ENCODE peak calls at places on chromosomes 7 and 10, in seven cellular contexts. One of them, this sample, is unnamed.
A peak's percentile ranks its signal among the peaks of the same experiment; 100 is the strongest.

GRCh38 chr7:139916717-139917395 is 87.8 kb downstream of the TBXAS1 start:
- DNase-seq in K562: no peak
- DNase-seq in SK-N-SH: no peak
- DNase-seq in H1: no peak
- DNase-seq in HepG2: no peak
- DNase-seq in HCT116: no peak
- DNase-seq in GM12878: peak; percentile 82
- DNase-seq in this sample: no peak

GRCh38 chr10:2986341-2986933 is 80.9 kb upstream of the PFKP start:
- DNase-seq in SK-N-SH: no peak
- DNase-seq in HepG2: no peak
- DNase-seq in HCT116: no peak
- DNase-seq in K562: no peak
- DNase-seq in GM12878: no peak
- DNase-seq in H1: no peak
- DNase-seq in this sample: no peak

GRCh38 chr7:83643754-83644153 is 5.2 kb downstream of the SEMA3E start:
- DNase-seq in HCT116: no peak
- DNase-seq in GM12878: no peak
- DNase-seq in H1: no peak
- DNase-seq in HepG2: no peak
- DNase-seq in K562: no peak
- DNase-seq in SK-N-SH: no peak
- DNase-seq in this sample: no peak

GRCh38 chr10:117980216-117980615 is 66.5 kb downstream of the RAB11FIP2 start:
- DNase-seq in K562: no peak
- DNase-seq in HepG2: no peak
- DNase-seq in SK-N-SH: no peak
- DNase-seq in HCT116: no peak
- DNase-seq in H1: no peak
- DNase-seq in GM12878: no peak
- DNase-seq in this sample: peak; percentile 59

GRCh38 chr10:480928-481551 is 208.4 kb downstream of the DIP2C start:
- DNase-seq in H1: peak; percentile 27
- DNase-seq in SK-N-SH: peak; percentile 83
- DNase-seq in HepG2: no peak
- DNase-seq in HCT116: no peak
- DNase-seq in K562: no peak
- DNase-seq in GM12878: no peak
- DNase-seq in this sample: no peak

GRCh38 chr10:11673346-11674330 is 62.2 kb upstream of the USP6NL start:
- DNase-seq in SK-N-SH: no peak
- DNase-seq in HCT116: no peak
- DNase-seq in GM12878: no peak
- DNase-seq in HepG2: no peak
- DNase-seq in K562: no peak
- DNase-seq in H1: no peak
- DNase-seq in this sample: no peak

GRCh38 chr7:2018786-2019692 is 213.7 kb downstream of the MAD1L1 start:
- DNase-seq in GM12878: no peak
- DNase-seq in K562: peak; percentile 79
- DNase-seq in SK-N-SH: peak; percentile 43
- DNase-seq in HCT116: no peak
- DNase-seq in H1: no peak
- DNase-seq in HepG2: no peak
- DNase-seq in this sample: no peak

GRCh38 chr10:6314620-6315205 is 112.0 kb downstream of the PFKFB3 start:
- DNase-seq in K562: no peak
- DNase-seq in H1: no peak
- DNase-seq in HepG2: no peak
- DNase-seq in HCT116: no peak
- DNase-seq in SK-N-SH: no peak
- DNase-seq in GM12878: no peak
- DNase-seq in this sample: no peak

GRCh38 chr7:90430614-90431445 is 27.6 kb downstream of the CLDN12 start:
- DNase-seq in SK-N-SH: no peak
- DNase-seq in GM12878: no peak
- DNase-seq in H1: no peak
- DNase-seq in HCT116: no peak
- DNase-seq in K562: no peak
- DNase-seq in HepG2: no peak
- DNase-seq in this sample: no peak

GRCh38 chr10:33414841-33415240 is 80.4 kb upstream of the NRP1 start:
- DNase-seq in GM12878: no peak
- DNase-seq in HCT116: no peak
- DNase-seq in K562: no peak
- DNase-seq in HepG2: no peak
- DNase-seq in SK-N-SH: no peak
- DNase-seq in H1: no peak
- DNase-seq in this sample: no peak

GRCh38 chr7:153543232-153543631 is 509.0 kb upstream of the DPP6 start:
- DNase-seq in K562: no peak
- DNase-seq in GM12878: no peak
- DNase-seq in HepG2: no peak
- DNase-seq in H1: no peak
- DNase-seq in SK-N-SH: no peak
- DNase-seq in HCT116: no peak
- DNase-seq in this sample: no peak

GRCh38 chr10:24381235-24382010 is 172.5 kb downstream of the KIAA1217 start:
- DNase-seq in SK-N-SH: no peak
- DNase-seq in HepG2: no peak
- DNase-seq in HCT116: no peak
- DNase-seq in GM12878: no peak
- DNase-seq in K562: no peak
- DNase-seq in H1: no peak
- DNase-seq in this sample: no peak

GRCh38 chr7:105691692-105692564 is 110.6 kb upstream of the EFCAB10 start:
- DNase-seq in GM12878: no peak
- DNase-seq in HepG2: no peak
- DNase-seq in HCT116: no peak
- DNase-seq in H1: no peak
- DNase-seq in K562: no peak
- DNase-seq in SK-N-SH: no peak
- DNase-seq in this sample: no peak

GRCh38 chr7:5086256-5086655 is 40.6 kb downstream of the RBAK start:
- DNase-seq in K562: no peak
- DNase-seq in HepG2: no peak
- DNase-seq in HCT116: no peak
- DNase-seq in H1: no peak
- DNase-seq in GM12878: no peak
- DNase-seq in SK-N-SH: no peak
- DNase-seq in this sample: no peak

GRCh38 chr10:24912214-24912613 is 40.2 kb downstream of the PRTFDC1 start:
- DNase-seq in HepG2: no peak
- DNase-seq in GM12878: no peak
- DNase-seq in SK-N-SH: no peak
- DNase-seq in H1: no peak
- DNase-seq in K562: no peak
- DNase-seq in HCT116: no peak
- DNase-seq in this sample: no peak

GRCh38 chr10:45319702-45320101 is 4.3 kb upstream of the OR13A1 start:
- DNase-seq in GM12878: no peak
- DNase-seq in SK-N-SH: no peak
- DNase-seq in H1: no peak
- DNase-seq in K562: no peak
- DNase-seq in HepG2: no peak
- DNase-seq in HCT116: no peak
- DNase-seq in this sample: no peak
- TF ChIP-seq SIN3A in GM12878: no peak
- TF ChIP-seq SIN3A in SK-N-SH: no peak
- TF ChIP-seq SIN3A in H1: no peak
- TF ChIP-seq SIN3A in K562: no peak
- TF ChIP-seq SIN3A in HepG2: no peak
- TF ChIP-seq SIN3A in HCT116: no peak
- TF ChIP-seq SIN3A in this sample: no peak

GRCh38 chr10:71143170-71143569 is 69.2 kb upstream of the UNC5B start:
- DNase-seq in GM12878: no peak
- DNase-seq in HepG2: no peak
- DNase-seq in K562: no peak
- DNase-seq in SK-N-SH: no peak
- DNase-seq in H1: no peak
- DNase-seq in HCT116: no peak
- DNase-seq in this sample: no peak
- TF ChIP-seq SIN3A in GM12878: no peak
- TF ChIP-seq SIN3A in HepG2: no peak
- TF ChIP-seq SIN3A in K562: no peak
- TF ChIP-seq SIN3A in SK-N-SH: no peak
- TF ChIP-seq SIN3A in H1: no peak
- TF ChIP-seq SIN3A in HCT116: no peak
- TF ChIP-seq SIN3A in this sample: no peak

GRCh38 chr10:131961047-131961776 is 20.5 kb downstream of the BNIP3 start:
- DNase-seq in HCT116: no peak
- DNase-seq in SK-N-SH: peak; percentile 54
- DNase-seq in GM12878: no peak
- DNase-seq in H1: no peak
- DNase-seq in K562: no peak
- DNase-seq in HepG2: no peak
- DNase-seq in this sample: no peak

GRCh38 chr10:131963350-131963749 is 18.4 kb downstream of the BNIP3 start:
- DNase-seq in SK-N-SH: no peak
- DNase-seq in H1: no peak
- DNase-seq in K562: no peak
- DNase-seq in GM12878: no peak
- DNase-seq in HCT116: no peak
- DNase-seq in HepG2: no peak
- DNase-seq in this sample: no peak

GRCh38 chr10:131963811-131964210 is 17.9 kb downstream of the BNIP3 start:
- DNase-seq in SK-N-SH: no peak
- DNase-seq in GM12878: no peak
- DNase-seq in K562: no peak
- DNase-seq in H1: no peak
- DNase-seq in HepG2: no peak
- DNase-seq in HCT116: no peak
- DNase-seq in this sample: no peak

GRCh38 chr10:131960631-131961046 is 21.1 kb downstream of the BNIP3 start:
- DNase-seq in HCT116: no peak
- DNase-seq in HepG2: no peak
- DNase-seq in K562: no peak
- DNase-seq in SK-N-SH: no peak
- DNase-seq in H1: no peak
- DNase-seq in GM12878: no peak
- DNase-seq in this sample: no peak

DNA sequence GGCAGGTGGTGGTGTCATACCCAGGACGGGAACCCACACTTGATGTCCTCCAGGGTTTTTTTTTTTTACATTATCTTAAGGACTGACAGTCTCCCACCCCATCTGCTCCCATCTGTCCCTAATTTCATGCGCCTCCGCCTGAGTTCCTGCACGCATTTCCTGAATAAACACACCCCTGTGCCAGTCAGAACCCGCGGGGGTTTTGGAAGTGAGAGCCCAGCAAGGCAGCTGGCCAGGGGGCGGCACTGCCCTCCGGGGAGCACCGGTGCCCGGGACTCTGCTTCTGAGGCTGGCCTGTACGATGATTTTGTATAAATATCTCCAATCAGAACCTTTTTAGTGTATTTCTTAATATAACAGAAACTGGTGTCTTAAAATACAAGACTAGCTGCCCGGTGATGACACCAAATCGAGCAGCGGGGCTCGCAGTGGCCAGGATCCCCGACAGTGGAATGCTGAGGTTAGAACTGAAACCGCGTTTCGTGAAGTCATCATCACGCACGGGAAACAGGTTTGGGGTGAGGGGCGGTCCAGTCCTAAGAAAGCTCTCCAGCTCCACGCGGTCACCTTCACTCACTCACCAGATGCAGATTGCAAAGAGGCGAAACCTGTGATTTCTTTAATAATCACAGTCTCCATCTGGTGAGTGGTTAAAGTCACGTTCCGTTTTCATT is 19.8 kb downstream of the BNIP3 start:
- DNase-seq in GM12878: no peak
- DNase-seq in H1: no peak
- DNase-seq in SK-N-SH: peak; percentile 73
- DNase-seq in HCT116: no peak
- DNase-seq in K562: no peak
- DNase-seq in HepG2: no peak
- DNase-seq in this sample: no peak
- TF ChIP-seq SIN3A in GM12878: no peak
- TF ChIP-seq SIN3A in H1: no peak
- TF ChIP-seq SIN3A in SK-N-SH: no peak
- TF ChIP-seq SIN3A in HCT116: no peak
- TF ChIP-seq SIN3A in K562: no peak
- TF ChIP-seq SIN3A in HepG2: no peak
- TF ChIP-seq SIN3A in this sample: no peak

GRCh38 chr7:141588912-141589311 is 37.7 kb downstream of the AGK start:
- DNase-seq in HCT116: no peak
- DNase-seq in K562: no peak
- DNase-seq in HepG2: no peak
- DNase-seq in H1: no peak
- DNase-seq in GM12878: no peak
- DNase-seq in SK-N-SH: no peak
- DNase-seq in this sample: no peak

GRCh38 chr7:141586878-141587277 is 35.7 kb downstream of the AGK start:
- DNase-seq in GM12878: no peak
- DNase-seq in H1: no peak
- DNase-seq in HCT116: no peak
- DNase-seq in SK-N-SH: no peak
- DNase-seq in HepG2: no peak
- DNase-seq in K562: no peak
- DNase-seq in this sample: no peak

GRCh38 chr7:141587304-141587703 is 36.1 kb downstream of the AGK start:
- DNase-seq in HCT116: no peak
- DNase-seq in K562: no peak
- DNase-seq in HepG2: no peak
- DNase-seq in GM12878: no peak
- DNase-seq in SK-N-SH: no peak
- DNase-seq in H1: no peak
- DNase-seq in this sample: no peak

GRCh38 chr7:141584935-141585334 is 33.7 kb downstream of the AGK start:
- DNase-seq in GM12878: no peak
- DNase-seq in K562: no peak
- DNase-seq in H1: no peak
- DNase-seq in SK-N-SH: no peak
- DNase-seq in HepG2: no peak
- DNase-seq in HCT116: no peak
- DNase-seq in this sample: no peak

DNA sequence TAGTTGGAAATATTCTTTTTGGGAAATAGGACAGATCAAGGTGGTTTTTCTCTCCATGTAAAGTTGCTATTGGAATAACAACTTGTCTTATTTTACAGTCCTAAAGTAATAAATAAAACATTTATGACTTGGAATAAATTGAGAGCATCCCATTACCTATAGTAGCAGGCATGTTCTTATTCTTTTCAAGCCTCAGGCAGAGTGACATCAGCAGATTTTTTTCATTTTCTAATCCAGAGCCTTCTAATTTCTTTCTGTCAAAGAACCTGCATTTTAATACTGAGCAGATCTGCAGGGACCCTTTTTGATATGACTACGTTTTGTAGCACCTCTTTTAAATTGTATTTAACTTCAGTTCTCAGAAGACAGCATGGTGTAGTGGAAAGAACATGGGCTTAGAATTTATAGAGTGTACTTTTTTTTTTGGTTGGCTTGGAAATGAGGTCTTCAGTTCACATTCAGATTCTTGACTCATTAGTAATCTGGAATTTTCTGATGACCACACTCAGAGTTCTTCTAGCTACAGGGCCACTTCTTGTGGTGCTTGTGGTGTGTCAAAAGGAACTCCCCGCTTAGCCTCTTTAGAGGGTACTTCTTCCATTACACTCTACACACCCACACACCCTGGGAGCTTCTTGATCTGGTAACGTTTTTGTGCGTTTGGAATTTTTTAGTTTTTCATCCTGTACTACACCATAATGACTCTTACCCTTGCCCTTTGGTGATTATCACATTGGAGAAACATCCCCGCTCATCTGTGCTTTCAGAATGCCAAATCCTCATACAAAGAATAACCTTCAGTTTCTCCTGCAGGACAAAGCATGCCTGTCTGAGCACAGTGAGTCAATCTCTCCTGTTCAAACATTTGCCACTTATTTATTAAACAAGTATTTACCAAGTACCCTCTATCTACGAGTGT is 34.6 kb downstream of the AGK start:
- DNase-seq in H1: no peak
- DNase-seq in SK-N-SH: no peak
- DNase-seq in K562: no peak
- DNase-seq in HepG2: peak; percentile 85
- DNase-seq in GM12878: peak; percentile 46
- DNase-seq in HCT116: no peak
- DNase-seq in this sample: peak; percentile 28
- TF ChIP-seq SIN3A in H1: no peak
- TF ChIP-seq SIN3A in SK-N-SH: peak; percentile 32
- TF ChIP-seq SIN3A in K562: no peak
- TF ChIP-seq SIN3A in HepG2: no peak
- TF ChIP-seq SIN3A in GM12878: no peak
- TF ChIP-seq SIN3A in HCT116: no peak
- TF ChIP-seq SIN3A in this sample: no peak